ENCODE peak calls at places on chromosome 12, in eight cellular contexts. One of them, this sample, is unnamed.

GRCh38 chr12:53214687-53215455 is 7.8 kb upstream of the ITGB7 start:
- DNase-seq in A549: no peak
- DNase-seq in body of pancreas: no peak
- DNase-seq in heart left ventricle: peak; percentile 90
- DNase-seq in GM12892: no peak
- DNase-seq in ovary: no peak
- DNase-seq in sigmoid colon: no peak
- DNase-seq in suprapubic skin: no peak
- DNase-seq in this sample: no peak

GRCh38 chr12:39037115-39037514 is 131.7 kb upstream of the CPNE8 start:
- DNase-seq in suprapubic skin: no peak
- DNase-seq in A549: no peak
- DNase-seq in GM12892: no peak
- DNase-seq in body of pancreas: no peak
- DNase-seq in heart left ventricle: no peak
- DNase-seq in ovary: no peak
- DNase-seq in sigmoid colon: no peak
- DNase-seq in this sample: no peak

GRCh38 chr12:24014853-24015590 is 65.6 kb upstream of the SOX5 start:
- DNase-seq in heart left ventricle: no peak
- DNase-seq in A549: no peak
- DNase-seq in suprapubic skin: no peak
- DNase-seq in GM12892: no peak
- DNase-seq in ovary: no peak
- DNase-seq in body of pancreas: no peak
- DNase-seq in sigmoid colon: no peak
- DNase-seq in this sample: no peak

GRCh38 chr12:2057041-2057792 is 4.4 kb downstream of the CACNA1C start:
- DNase-seq in GM12892: no peak
- DNase-seq in A549: no peak
- DNase-seq in body of pancreas: peak; percentile 69
- DNase-seq in suprapubic skin: peak; percentile 70
- DNase-seq in ovary: peak; percentile 62
- DNase-seq in heart left ventricle: peak; percentile 58
- DNase-seq in sigmoid colon: peak; percentile 90
- DNase-seq in this sample: no peak

GRCh38 chr12:18677189-18677588 is 60.6 kb downstream of the PLCZ1 start:
- DNase-seq in A549: no peak
- DNase-seq in GM12892: no peak
- DNase-seq in body of pancreas: no peak
- DNase-seq in heart left ventricle: no peak
- DNase-seq in suprapubic skin: no peak
- DNase-seq in sigmoid colon: no peak
- DNase-seq in ovary: no peak
- DNase-seq in this sample: no peak

GRCh38 chr12:22904485-22904884 is 279.5 kb downstream of the ETNK1 start:
- DNase-seq in heart left ventricle: no peak
- DNase-seq in ovary: no peak
- DNase-seq in sigmoid colon: no peak
- DNase-seq in suprapubic skin: no peak
- DNase-seq in A549: no peak
- DNase-seq in body of pancreas: no peak
- DNase-seq in GM12892: no peak
- DNase-seq in this sample: no peak

GRCh38 chr12:14873440-14874185 is 12.0 kb downstream of the MGP start:
- DNase-seq in heart left ventricle: no peak
- DNase-seq in ovary: no peak
- DNase-seq in suprapubic skin: no peak
- DNase-seq in A549: no peak
- DNase-seq in sigmoid colon: no peak
- DNase-seq in GM12892: no peak
- DNase-seq in body of pancreas: no peak
- DNase-seq in this sample: no peak

GRCh38 chr12:116542345-116542950 is 16.7 kb upstream of the MAP1LC3B2 start:
- DNase-seq in A549: no peak
- DNase-seq in sigmoid colon: peak; percentile 61
- DNase-seq in GM12892: no peak
- DNase-seq in suprapubic skin: no peak
- DNase-seq in heart left ventricle: no peak
- DNase-seq in body of pancreas: no peak
- DNase-seq in ovary: no peak
- DNase-seq in this sample: no peak

GRCh38 chr12:4997939-4998338 is 45.7 kb upstream of the KCNA5 start:
- DNase-seq in sigmoid colon: peak; percentile 79
- DNase-seq in heart left ventricle: no peak
- DNase-seq in suprapubic skin: peak; percentile 68
- DNase-seq in GM12892: no peak
- DNase-seq in A549: peak; percentile 21
- DNase-seq in body of pancreas: no peak
- DNase-seq in ovary: no peak
- DNase-seq in this sample: peak; percentile 74

GRCh38 chr12:94165670-94166069 is 17.3 kb downstream of the PLXNC1 start:
- DNase-seq in suprapubic skin: no peak
- DNase-seq in GM12892: no peak
- DNase-seq in ovary: no peak
- DNase-seq in sigmoid colon: no peak
- DNase-seq in A549: no peak
- DNase-seq in body of pancreas: no peak
- DNase-seq in heart left ventricle: no peak
- DNase-seq in this sample: no peak

GRCh38 chr12:74424778-74425177 is 112.9 kb upstream of the ATXN7L3B start:
- DNase-seq in A549: no peak
- DNase-seq in suprapubic skin: no peak
- DNase-seq in ovary: no peak
- DNase-seq in heart left ventricle: no peak
- DNase-seq in GM12892: no peak
- DNase-seq in sigmoid colon: no peak
- DNase-seq in body of pancreas: no peak
- DNase-seq in this sample: no peak

GRCh38 chr12:13223176-13223806 is 26.8 kb downstream of the EMP1 start:
- DNase-seq in sigmoid colon: no peak
- DNase-seq in ovary: no peak
- DNase-seq in GM12892: no peak
- DNase-seq in suprapubic skin: no peak
- DNase-seq in heart left ventricle: no peak
- DNase-seq in body of pancreas: no peak
- DNase-seq in A549: peak; percentile 76
- DNase-seq in this sample: no peak

GRCh38 chr12:108730337-108731104 is 797 bp downstream of the CORO1C start:
- DNase-seq in suprapubic skin: peak; percentile 88
- DNase-seq in body of pancreas: peak; percentile 69
- DNase-seq in GM12892: peak; percentile 41
- DNase-seq in heart left ventricle: peak; percentile 74
- DNase-seq in ovary: peak; percentile 76
- DNase-seq in sigmoid colon: peak; percentile 90
- DNase-seq in A549: peak; percentile 61
- DNase-seq in this sample: peak; percentile 69
- TF ChIP-seq POLR2A in suprapubic skin: no peak
- TF ChIP-seq POLR2A in body of pancreas: peak; percentile 44
- TF ChIP-seq POLR2A in GM12892: peak; percentile 51
- TF ChIP-seq POLR2A in heart left ventricle: no peak
- TF ChIP-seq POLR2A in ovary: peak; percentile 63
- TF ChIP-seq POLR2A in sigmoid colon: peak; percentile 78
- TF ChIP-seq POLR2A in A549: no peak
- TF ChIP-seq POLR2A in this sample: peak; percentile 49

DNA sequence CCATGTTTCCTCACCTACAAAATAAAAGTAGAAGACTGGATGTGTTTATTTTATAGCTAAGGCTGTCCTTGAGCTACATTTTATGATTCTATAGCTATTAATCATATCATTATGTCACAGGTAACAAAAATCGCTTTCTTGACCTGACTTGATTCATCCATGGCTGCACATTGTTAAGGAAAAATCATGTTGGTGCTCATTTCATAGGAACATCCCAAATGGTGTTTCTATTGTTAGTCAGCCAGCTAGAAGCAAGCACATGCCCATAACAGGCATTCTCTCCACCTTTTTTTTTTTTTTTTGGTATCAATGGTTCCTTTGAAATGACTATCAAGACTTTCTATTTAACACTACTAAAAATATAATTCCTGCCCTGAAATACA is 45.3 kb upstream of the PTHLH start:
- DNase-seq in suprapubic skin: no peak
- DNase-seq in heart left ventricle: no peak
- DNase-seq in ovary: no peak
- DNase-seq in body of pancreas: no peak
- DNase-seq in A549: no peak
- DNase-seq in GM12892: no peak
- DNase-seq in sigmoid colon: no peak
- DNase-seq in this sample: no peak
- TF ChIP-seq POLR2A in suprapubic skin: no peak
- TF ChIP-seq POLR2A in heart left ventricle: no peak
- TF ChIP-seq POLR2A in ovary: no peak
- TF ChIP-seq POLR2A in body of pancreas: no peak
- TF ChIP-seq POLR2A in A549: no peak
- TF ChIP-seq POLR2A in GM12892: no peak
- TF ChIP-seq POLR2A in sigmoid colon: no peak
- TF ChIP-seq POLR2A in this sample: no peak

GRCh38 chr12:51898937-51899336 is 8.4 kb upstream of the ACVRL1 start:
- DNase-seq in GM12892: no peak
- DNase-seq in body of pancreas: no peak
- DNase-seq in heart left ventricle: no peak
- DNase-seq in suprapubic skin: no peak
- DNase-seq in sigmoid colon: peak; percentile 20
- DNase-seq in A549: no peak
- DNase-seq in ovary: no peak
- DNase-seq in this sample: peak; percentile 40
- TF ChIP-seq POLR2A in GM12892: no peak
- TF ChIP-seq POLR2A in body of pancreas: no peak
- TF ChIP-seq POLR2A in heart left ventricle: no peak
- TF ChIP-seq POLR2A in suprapubic skin: no peak
- TF ChIP-seq POLR2A in sigmoid colon: no peak
- TF ChIP-seq POLR2A in A549: no peak
- TF ChIP-seq POLR2A in ovary: no peak
- TF ChIP-seq POLR2A in this sample: no peak

GRCh38 chr12:11978985-11979384 is 91.8 kb upstream of the BCL2L14 start:
- DNase-seq in ovary: no peak
- DNase-seq in body of pancreas: no peak
- DNase-seq in suprapubic skin: no peak
- DNase-seq in A549: no peak
- DNase-seq in GM12892: no peak
- DNase-seq in sigmoid colon: no peak
- DNase-seq in heart left ventricle: no peak
- DNase-seq in this sample: no peak

GRCh38 chr12:11980133-11980532 is 90.6 kb upstream of the BCL2L14 start:
- DNase-seq in sigmoid colon: no peak
- DNase-seq in ovary: no peak
- DNase-seq in heart left ventricle: no peak
- DNase-seq in A549: no peak
- DNase-seq in suprapubic skin: no peak
- DNase-seq in body of pancreas: no peak
- DNase-seq in GM12892: no peak
- DNase-seq in this sample: no peak

GRCh38 chr12:11981174-11981733 is 89.5 kb upstream of the BCL2L14 start:
- DNase-seq in sigmoid colon: no peak
- DNase-seq in heart left ventricle: no peak
- DNase-seq in GM12892: no peak
- DNase-seq in ovary: no peak
- DNase-seq in body of pancreas: no peak
- DNase-seq in suprapubic skin: no peak
- DNase-seq in A549: no peak
- DNase-seq in this sample: no peak

GRCh38 chr12:11973396-11973795 is 97.3 kb upstream of the BCL2L14 start:
- DNase-seq in A549: no peak
- DNase-seq in GM12892: no peak
- DNase-seq in ovary: no peak
- DNase-seq in sigmoid colon: no peak
- DNase-seq in suprapubic skin: no peak
- DNase-seq in body of pancreas: no peak
- DNase-seq in heart left ventricle: no peak
- DNase-seq in this sample: no peak

DNA sequence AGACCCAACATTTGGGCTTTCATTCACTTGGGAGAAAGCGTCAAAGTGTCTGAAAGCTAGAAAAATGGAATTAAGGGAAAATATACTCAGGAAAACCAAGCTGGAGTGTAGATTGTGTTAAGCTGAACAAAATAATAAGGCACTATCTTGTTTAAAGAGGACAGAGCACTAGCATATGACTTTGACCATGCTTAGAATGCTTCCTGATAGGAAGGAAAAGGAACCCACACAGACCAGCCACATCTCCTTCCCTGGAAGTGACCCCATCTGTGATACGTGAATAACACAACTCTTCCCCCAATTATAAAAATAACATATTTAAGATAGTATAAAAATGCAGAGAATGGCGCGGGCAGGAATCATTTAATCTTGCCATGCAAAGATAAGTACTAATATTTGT is 94.7 kb upstream of the BCL2L14 start:
- DNase-seq in body of pancreas: no peak
- DNase-seq in GM12892: no peak
- DNase-seq in sigmoid colon: no peak
- DNase-seq in A549: no peak
- DNase-seq in heart left ventricle: no peak
- DNase-seq in suprapubic skin: no peak
- DNase-seq in ovary: no peak
- DNase-seq in this sample: no peak
- TF ChIP-seq POLR2A in body of pancreas: no peak
- TF ChIP-seq POLR2A in GM12892: no peak
- TF ChIP-seq POLR2A in sigmoid colon: no peak
- TF ChIP-seq POLR2A in A549: no peak
- TF ChIP-seq POLR2A in heart left ventricle: no peak
- TF ChIP-seq POLR2A in suprapubic skin: no peak
- TF ChIP-seq POLR2A in ovary: no peak
- TF ChIP-seq POLR2A in this sample: no peak

GRCh38 chr12:57276935-57277563 is 26.1 kb upstream of the STAC3 start:
- DNase-seq in heart left ventricle: no peak
- DNase-seq in body of pancreas: peak; percentile 53
- DNase-seq in ovary: no peak
- DNase-seq in A549: peak; percentile 34
- DNase-seq in sigmoid colon: no peak
- DNase-seq in suprapubic skin: no peak
- DNase-seq in GM12892: no peak
- DNase-seq in this sample: peak; percentile 19

GRCh38 chr12:57278465-57279453 is 27.8 kb upstream of the STAC3 start:
- DNase-seq in body of pancreas: no peak
- DNase-seq in sigmoid colon: no peak
- DNase-seq in heart left ventricle: no peak
- DNase-seq in A549: no peak
- DNase-seq in GM12892: no peak
- DNase-seq in ovary: no peak
- DNase-seq in suprapubic skin: no peak
- DNase-seq in this sample: no peak

DNA sequence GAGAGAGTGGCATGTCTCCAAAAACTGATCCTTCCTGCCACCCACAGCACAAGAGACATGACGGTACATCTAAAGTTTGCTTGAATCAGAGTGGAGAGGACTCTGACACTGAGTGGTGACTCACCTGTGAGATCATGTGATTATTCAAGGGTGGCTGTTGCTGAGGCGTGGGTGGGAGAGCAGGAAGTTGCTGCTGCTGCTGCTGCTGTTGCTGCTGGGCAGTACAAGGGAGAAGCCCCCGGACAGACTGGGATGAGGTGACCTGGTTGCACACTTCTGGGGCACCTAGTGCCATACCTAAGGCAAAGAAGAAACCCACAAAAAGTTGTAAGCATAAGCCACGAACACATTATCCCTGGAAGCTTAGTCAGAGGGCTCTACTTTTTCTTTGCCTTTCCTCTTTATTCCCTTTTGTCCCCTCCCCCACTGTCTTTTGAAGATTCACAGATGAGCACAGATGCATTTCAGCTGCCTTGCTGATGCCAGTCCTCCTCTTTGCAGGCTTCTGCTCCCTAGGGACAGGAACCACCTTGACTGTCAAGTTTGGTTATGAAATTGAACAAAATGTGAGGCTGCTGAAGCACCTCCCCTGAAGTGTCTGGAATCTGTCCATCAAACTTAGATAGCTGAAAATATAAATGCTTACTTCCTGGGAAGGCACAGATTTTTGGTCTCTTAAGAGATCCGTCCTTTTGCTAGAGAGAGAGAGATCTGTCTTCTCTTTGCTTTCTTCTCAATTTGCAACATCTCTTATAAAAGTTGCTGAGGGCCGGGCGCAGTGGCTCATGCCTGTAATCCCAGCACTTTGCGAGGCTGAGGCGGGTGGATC is 29.5 kb upstream of the STAC3 start:
- DNase-seq in sigmoid colon: peak; percentile 64
- DNase-seq in body of pancreas: peak; percentile 27
- DNase-seq in GM12892: peak; percentile 53
- DNase-seq in ovary: no peak
- DNase-seq in A549: peak; percentile 78
- DNase-seq in heart left ventricle: no peak
- DNase-seq in suprapubic skin: no peak
- DNase-seq in this sample: peak; percentile 65
- TF ChIP-seq POLR2A in sigmoid colon: no peak
- TF ChIP-seq POLR2A in body of pancreas: no peak
- TF ChIP-seq POLR2A in GM12892: peak; percentile 49
- TF ChIP-seq POLR2A in ovary: no peak
- TF ChIP-seq POLR2A in A549: peak; percentile 34
- TF ChIP-seq POLR2A in heart left ventricle: no peak
- TF ChIP-seq POLR2A in suprapubic skin: no peak
- TF ChIP-seq POLR2A in this sample: peak; percentile 28

This sample was measured in H54.